ENCODE peak calls at places on chromosomes 4 and X, in ten cellular contexts. E is stomach, I is astrocyte, J is tibial artery, F is suprapubic skin, N is thyroid gland, P is heart left ventricle, Y is breast epithelium, C is PC-3, K is right atrium auricular region. T is an unnamed sample.

GRCh38 chr4:38803833-38804653 is 548 bp downstream of the TLR1 start:
- DNase-seq in K (no peak), P (no peak), I (no peak), C (peak; percentile 23), F (no peak), J (no peak), E (no peak), Y (no peak), N (no peak), T (peak; percentile 31)

GRCh38 chrX:47523297-47523696 is 37.7 kb upstream of the ARAF start:
- DNase-seq in F (peak; percentile 87), Y (peak; percentile 58), J (peak; percentile 88), C (peak; percentile 81), P (peak; percentile 87), N (peak; percentile 81), E (peak; percentile 86), K (peak; percentile 72), I (peak; percentile 30), T (peak; percentile 64)

GRCh38 chr4:99848576-99848975 is 31.9 kb downstream of the DAPP1 start:
- DNase-seq in N (no peak), I (no peak), K (no peak), J (no peak), Y (no peak), C (no peak), E (no peak), P (no peak), F (no peak), T (no peak)

GRCh38 chr4:178395798-178396197 is 953.6 kb upstream of the AGA start:
- DNase-seq in C (peak; percentile 29), N (no peak), E (no peak), J (no peak), P (no peak), I (no peak), K (no peak), F (no peak), Y (no peak), T (peak; percentile 8)

GRCh38 chrX:151279161-151279560 is 102.8 kb downstream of the GPR50 start:
- DNase-seq in P (no peak), Y (no peak), E (no peak), K (no peak), F (no peak), J (no peak), I (no peak), N (no peak), C (no peak), T (no peak)

GRCh38 chr4:37865450-37865849 is 25.4 kb upstream of the TBC1D1 start:
- DNase-seq in K (no peak), N (no peak), P (no peak), C (no peak), I (peak; percentile 34), F (no peak), E (no peak), J (no peak), Y (no peak), T (no peak)

GRCh38 chr4:137623013-137623412 is 90.7 kb upstream of the PCDH18 start:
- DNase-seq in C (no peak), I (no peak), P (no peak), J (no peak), K (no peak), F (no peak), E (no peak), N (no peak), Y (no peak), T (no peak)

GRCh38 chrX:40224658-40225057 is 126.9 kb upstream of the BCOR start:
- DNase-seq in Y (no peak), C (no peak), I (no peak), P (no peak), F (no peak), K (no peak), N (peak; percentile 28), E (no peak), J (no peak), T (no peak)

GRCh38 chr4:41154814-41155177 is 59.5 kb downstream of the APBB2 start:
- DNase-seq in E (no peak), F (no peak), I (peak; percentile 49), P (no peak), N (no peak), Y (no peak), J (no peak), C (no peak), K (no peak), T (no peak)

GRCh38 chrX:29231800-29232199 is 644.6 kb downstream of the IL1RAPL1 start:
- DNase-seq in E (no peak), F (no peak), Y (no peak), I (no peak), K (no peak), N (no peak), P (no peak), C (peak; percentile 25), J (no peak), T (no peak)

GRCh38 chr4:25535278-25535677 is 120.4 kb upstream of the SLC34A2 start:
- DNase-seq in E (no peak), P (no peak), N (no peak), J (no peak), K (no peak), Y (no peak), I (no peak), C (no peak), F (no peak), T (no peak)

GRCh38 chrX:41086627-41086932 is 1.3 kb downstream of the USP9X start:
- DNase-seq in E (no peak), Y (no peak), P (no peak), N (peak; percentile 66), C (peak; percentile 7), J (no peak), I (no peak), F (no peak), K (no peak), T (no peak)

GRCh38 chr4:147793973-147794690 is 62.2 kb downstream of the ARHGAP10 start:
- DNase-seq in F (no peak), J (no peak), P (no peak), N (no peak), K (no peak), E (no peak), Y (no peak), C (peak; percentile 6), I (no peak), T (peak; percentile 34)

GRCh38 chr4:1337376-1337831 is 9.6 kb upstream of the UVSSA start:
- DNase-seq in I (no peak), P (no peak), Y (no peak), K (no peak), N (no peak), J (no peak), C (peak; percentile 52), E (peak; percentile 57), F (no peak), T (peak; percentile 53)

GRCh38 chrX:80430826-80431501 is 10.7 kb downstream of the TENT5D start:
- DNase-seq in Y (no peak), C (peak; percentile 9), J (no peak), F (no peak), P (no peak), E (no peak), I (no peak), N (no peak), K (no peak), T (no peak)

GRCh38 chrX:131827935-131828334 is 195.2 kb upstream of the STK26 start:
- DNase-seq in F (no peak), N (no peak), K (no peak), C (peak; percentile 55), E (no peak), P (no peak), Y (no peak), J (no peak), I (no peak), T (no peak)
- H3K4me3 ChIP-seq in F (no peak overlapping the region), N (no peak overlapping the region), K (no peak overlapping the region), C (peak overlapping the region; percentile 12), E (no peak overlapping the region), P (no peak overlapping the region), Y (no peak overlapping the region), J (no peak overlapping the region), I (no peak overlapping the region), T (no peak overlapping the region)

GRCh38 chrX:154818916-154819770 is 13.9 kb upstream of the MPP1 start:
- DNase-seq in C (no peak), F (no peak), Y (no peak), I (no peak), E (no peak), N (no peak), K (no peak), P (no peak), J (no peak), T (peak; percentile 40)
- H3K27ac ChIP-seq in C (no peak overlapping the region), F (no peak overlapping the region), Y (no peak overlapping the region), I (no peak overlapping the region), E (no peak overlapping the region), N (no peak overlapping the region), K (no peak overlapping the region), P (no peak overlapping the region), J (no peak overlapping the region), T (no peak overlapping the region)

GRCh38 chr4:180057198-180057821 is 2185.9 kb upstream of the TENM3 start:
- DNase-seq in C (no peak), F (no peak), I (no peak), P (no peak), N (no peak), Y (no peak), K (no peak), J (no peak), E (no peak), T (peak; percentile 13)

GRCh38 chr4:180054291-180054690 is 2188.9 kb upstream of the TENM3 start:
- DNase-seq in Y (no peak), K (no peak), N (no peak), I (no peak), J (no peak), P (no peak), F (no peak), E (no peak), C (no peak), T (no peak)

GRCh38 chr4:180057891-180058643 is 2185.1 kb upstream of the TENM3 start:
- DNase-seq in N (peak; percentile 37), E (no peak), P (no peak), F (no peak), K (no peak), Y (no peak), I (peak; percentile 23), J (no peak), C (no peak), T (peak; percentile 9)

GRCh38 chr4:180052629-180053028 is 2190.6 kb upstream of the TENM3 start:
- DNase-seq in N (no peak), Y (no peak), F (no peak), I (no peak), J (no peak), C (no peak), E (no peak), P (no peak), K (no peak), T (peak; percentile 14)
- H3K4me1 ChIP-seq in N (no peaks in the 10 kb centered on the region), Y (no peaks in the 10 kb centered on the region), F (peaks cover 2% of the 10 kb centered on the region), I (peaks cover under 1% of the 10 kb centered on the region), J (no peaks in the 10 kb centered on the region), C (no peaks in the 10 kb centered on the region), E (peaks cover 4% of the 10 kb centered on the region), P (no peaks in the 10 kb centered on the region), K (no peaks in the 10 kb centered on the region), T (no peaks in the 10 kb centered on the region)

DNA sequence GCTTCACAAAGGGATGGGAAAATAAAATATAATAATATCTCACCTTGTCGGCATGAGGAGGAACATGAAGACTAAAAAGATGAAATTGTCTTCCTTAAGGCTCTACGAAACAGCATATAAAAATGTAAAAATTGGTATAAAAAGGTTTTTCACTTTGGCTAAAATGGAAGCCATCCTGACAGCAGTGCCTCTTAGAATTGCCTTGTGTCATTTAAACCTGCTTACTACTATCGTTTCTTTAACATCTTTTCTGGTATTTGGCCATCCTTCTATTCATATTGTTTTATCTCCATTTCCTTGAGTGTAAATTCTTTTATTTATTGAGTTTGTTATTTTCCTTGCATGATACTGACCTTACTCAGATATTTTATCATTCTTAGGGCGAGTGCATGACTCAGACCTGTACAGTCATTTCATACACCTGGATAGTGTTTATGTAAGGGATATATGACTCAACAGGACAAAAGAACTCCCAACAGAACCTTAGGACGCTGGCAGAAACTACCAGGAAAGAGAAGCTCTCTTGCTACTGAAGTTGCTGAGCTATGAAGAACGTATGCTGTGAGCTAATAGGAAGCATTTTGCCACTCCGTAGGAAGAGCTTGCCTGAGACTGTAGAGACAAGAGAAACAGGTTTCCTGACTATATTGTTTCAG is 5.8 kb upstream of the CDKN2AIP start:
- DNase-seq in I (peak; percentile 92), C (peak; percentile 94), K (no peak), F (no peak), P (no peak), N (no peak), E (peak; percentile 63), J (no peak), Y (peak; percentile 27), T (peak; percentile 97)
- H3K4me3 ChIP-seq in I (no peak overlapping the region), C (peak overlapping the region; percentile 31), K (no peak overlapping the region), F (no peak overlapping the region), P (no peak overlapping the region), N (no peak overlapping the region), E (no peak overlapping the region), J (no peak overlapping the region), Y (no peak overlapping the region), T (no peak overlapping the region)